ENCODE peak calls at places on chromosome 10, in five cellular contexts. A is endothelial cell of umbilical vein, D is esophagus muscularis mucosa, O is K562, E is prostate gland. U is an unnamed sample.
A peak's percentile ranks its signal among the peaks of the same experiment; 100 is the strongest.

GRCh38 chr10:131155903-131156285 is 155.6 kb downstream of the TCERG1L start:
- DNase-seq in A (no peak), D (no peak), O (no peak), E (no peak), U (no peak)

GRCh38 chr10:712575-712974 is 23.1 kb upstream of the DIP2C start:
- DNase-seq in A (no peak), D (no peak), O (no peak), E (no peak), U (no peak)

GRCh38 chr10:77478248-77478963 is 159.2 kb downstream of the KCNMA1 start:
- DNase-seq in A (no peak), D (no peak), O (no peak), E (no peak), U (no peak)

GRCh38 chr10:11442001-11442773 is 169.3 kb downstream of the USP6NL start:
- DNase-seq in A (no peak), D (no peak), O (no peak), E (no peak), U (no peak)

GRCh38 chr10:11012476-11012875 is 5.2 kb upstream of the CELF2 start:
- DNase-seq in A (no peak), D (peak; percentile 87), O (no peak), E (no peak), U (no peak)

GRCh38 chr10:15211464-15211979 is 43.0 kb upstream of the NMT2 start:
- DNase-seq in A (peak; percentile 19), D (no peak), O (no peak), E (no peak), U (no peak)

GRCh38 chr10:96073722-96074121 is 30.3 kb downstream of the CCNJ start:
- DNase-seq in A (peak; percentile 78), D (no peak), O (peak; percentile 44), E (no peak), U (no peak)

GRCh38 chr10:119020627-119020946 is 8.9 kb upstream of the NANOS1 start:
- DNase-seq in A (no peak), D (peak; percentile 89), O (no peak), E (no peak), U (no peak)

GRCh38 chr10:112330607-112331160 is 43.2 kb upstream of the ACSL5 start:
- DNase-seq in A (no peak), D (no peak), O (no peak), E (peak; percentile 31), U (peak; percentile 13)

GRCh38 chr10:88477343-88478085 is 105.6 kb downstream of the RNLS start:
- DNase-seq in A (no peak), D (no peak), O (no peak), E (no peak), U (no peak)

GRCh38 chr10:58266003-58266825 is 1.5 kb downstream of the IPMK start:
- DNase-seq in A (peak; percentile 56), D (no peak), O (peak; percentile 18), E (no peak), U (no peak)

GRCh38 chr10:6201511-6201975 is 1.2 kb upstream of the PFKFB3 start:
- DNase-seq in A (peak; percentile 54), D (no peak), O (peak; percentile 51), E (peak; percentile 65), U (no peak)

GRCh38 chr10:76492026-76492425 is 1060.6 kb downstream of the LRMDA start:
- DNase-seq in A (peak; percentile 71), D (no peak), O (no peak), E (no peak), U (no peak)

GRCh38 chr10:60042262-60042661 is 135.9 kb upstream of the CCDC6 start:
- DNase-seq in A (no peak), D (no peak), O (no peak), E (no peak), U (no peak)

GRCh38 chr10:24706479-24707118 is 17.1 kb downstream of the ARHGAP21 start:
- DNase-seq in A (peak; percentile 76), D (no peak), O (no peak), E (no peak), U (no peak)

GRCh38 chr10:75971402-75972211 is 540.2 kb downstream of the LRMDA start:
- DNase-seq in A (no peak), D (no peak), O (no peak), E (no peak), U (no peak)

GRCh38 chr10:76082956-76083355 is 651.5 kb downstream of the LRMDA start:
- DNase-seq in A (no peak), D (no peak), O (no peak), E (no peak), U (no peak)

GRCh38 chr10:110244550-110244949 is 37.1 kb downstream of the MXI1 start:
- DNase-seq in A (no peak), D (no peak), O (no peak), E (no peak), U (no peak)

GRCh38 chr10:92689663-92690210 is at the start of gene HHEX:
- DNase-seq in A (peak; percentile 80), D (peak; percentile 84), O (peak; percentile 89), E (peak; percentile 55), U (no peak)

GRCh38 chr10:52879181-52879607 is 106.6 kb upstream of the MBL2 start:
- DNase-seq in A (no peak), D (no peak), O (no peak), E (no peak), U (no peak)

GRCh38 chr10:21334891-21335696 is 190.4 kb downstream of the SKIDA1 start:
- DNase-seq in A (peak; percentile 86), D (no peak), O (peak; percentile 56), E (peak; percentile 79), U (no peak)

DNA sequence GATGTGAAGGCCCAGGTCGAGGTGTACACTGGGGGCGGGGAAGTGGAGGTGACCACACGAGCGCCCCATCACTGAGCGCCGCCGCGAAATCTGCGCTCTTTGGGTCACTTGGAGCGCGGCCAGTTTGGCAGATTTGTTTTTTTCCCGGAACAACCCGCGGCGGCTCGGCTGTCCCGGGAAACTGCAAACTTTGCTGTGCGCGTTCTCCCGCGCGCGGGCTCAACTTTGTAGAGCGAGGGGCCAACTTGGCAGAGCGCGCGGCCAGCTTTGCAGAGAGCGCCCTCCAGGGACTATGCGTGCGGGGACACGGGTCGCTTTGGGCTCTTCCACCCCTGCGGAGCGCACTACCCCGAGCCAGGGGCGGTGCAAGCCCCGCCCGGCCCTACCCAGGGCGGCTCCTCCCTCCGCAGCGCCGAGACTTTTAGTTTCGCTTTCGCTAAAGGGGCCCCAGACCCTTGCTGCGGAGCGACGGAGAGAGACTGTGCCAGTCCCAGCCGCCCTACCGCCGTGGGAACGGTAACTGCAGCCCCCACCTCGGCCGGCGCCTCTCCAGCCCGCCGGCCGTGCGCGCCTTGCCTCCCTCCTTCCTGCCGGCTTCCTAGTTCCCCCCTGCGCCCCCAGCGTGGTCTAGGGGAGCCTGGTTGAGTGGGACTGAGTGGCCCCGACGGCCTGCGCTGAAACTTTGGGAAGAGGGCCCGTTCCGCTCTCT is at the start of gene CASP7:
- DNase-seq in A (peak; percentile 81), D (peak; percentile 93), O (peak; percentile 67), E (peak; percentile 77), U (no peak)
- TF ChIP-seq POLR2A in A (peak; percentile 53), D (peak; percentile 51), O (no peak), E (peak; percentile 80), U (no peak)

GRCh38 chr10:133377025-133377817 is 1.8 kb upstream of the PAOX start:
- DNase-seq in A (no peak), D (no peak), O (no peak), E (no peak), U (no peak)

GRCh38 chr10:133377818-133378250 is 1.2 kb upstream of the PAOX start:
- DNase-seq in A (no peak), D (no peak), O (no peak), E (no peak), U (no peak)

GRCh38 chr10:133379801-133380666 is 972 bp downstream of the PAOX start:
- DNase-seq in A (no peak), D (no peak), O (no peak), E (no peak), U (no peak)

GRCh38 chr10:133379152-133379800 is at the start of gene PAOX:
- DNase-seq in A (peak; percentile 28), D (no peak), O (peak; percentile 79), E (peak; percentile 66), U (no peak)

DNA sequence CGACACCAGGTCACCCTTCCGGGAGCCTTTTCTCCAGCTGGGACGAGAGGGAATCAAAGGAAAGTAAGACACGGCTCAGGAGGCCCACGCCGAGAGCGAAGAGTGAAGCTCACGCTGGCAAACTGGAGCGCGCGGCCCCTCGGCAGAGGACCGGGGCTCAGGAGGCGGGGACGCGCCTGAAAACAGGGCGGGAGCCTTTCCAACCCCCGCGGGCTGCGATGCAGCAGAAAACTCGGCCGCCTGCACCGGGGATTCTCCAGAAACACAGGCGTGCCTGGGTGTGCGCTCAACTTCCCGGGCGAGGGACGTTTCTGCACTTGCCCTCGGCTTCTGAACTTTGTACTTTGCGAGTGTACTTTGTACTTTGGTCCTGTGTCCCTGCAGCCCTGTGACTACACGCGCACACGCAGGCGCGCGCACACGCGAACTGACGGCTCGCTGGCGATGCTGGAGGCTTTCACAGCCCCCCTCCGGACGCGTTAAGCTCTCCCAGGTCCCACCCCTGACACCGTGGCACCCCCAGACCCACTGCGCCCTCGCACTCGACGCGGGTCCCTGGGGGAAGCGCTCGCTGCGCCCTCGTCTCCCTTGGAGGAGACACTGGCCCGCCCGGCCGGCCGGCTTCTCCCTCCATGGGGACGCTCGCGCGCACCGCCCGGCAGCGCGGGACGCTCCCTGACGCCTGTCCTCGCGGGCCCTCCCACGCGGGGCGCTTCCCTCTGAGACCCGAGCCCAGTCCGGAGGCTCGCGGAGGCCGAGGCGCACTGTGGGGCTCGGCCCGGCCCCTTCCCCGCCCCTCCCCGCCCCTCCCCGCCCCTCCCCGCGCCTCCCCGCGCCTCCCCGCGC is 588 bp upstream of the PAOX start:
- DNase-seq in A (peak; percentile 54), D (no peak), O (peak; percentile 65), E (peak; percentile 44), U (no peak)
- TF ChIP-seq POLR2AphosphoS5 in A (no peak), D (peak; percentile 55), O (no peak), E (no peak), U (peak; percentile 62)

GRCh38 chr10:70492786-70493659 is 14.5 kb downstream of the PALD1 start:
- DNase-seq in A (no peak), D (no peak), O (no peak), E (no peak), U (no peak)
- H3K4me3 ChIP-seq in A (no peak overlapping the region), D (no peak overlapping the region), O (no peak overlapping the region), E (no peak overlapping the region), U (no peak overlapping the region)

GRCh38 chr10:117551322-117552155 is 9.0 kb downstream of the EMX2 start:
- DNase-seq in A (no peak), D (no peak), O (no peak), E (no peak), U (no peak)

GRCh38 chr10:117549100-117549499 is 6.6 kb downstream of the EMX2 start:
- DNase-seq in A (no peak), D (no peak), O (no peak), E (no peak), U (no peak)

GRCh38 chr10:117552156-117552620 is 9.6 kb downstream of the EMX2 start:
- DNase-seq in A (no peak), D (no peak), O (no peak), E (peak; percentile 15), U (no peak)

GRCh38 chr10:117550042-117550441 is 7.5 kb downstream of the EMX2 start:
- DNase-seq in A (no peak), D (no peak), O (no peak), E (no peak), U (no peak)

GRCh38 chr10:117550599-117551321 is 8.2 kb downstream of the EMX2 start:
- DNase-seq in A (no peak), D (no peak), O (no peak), E (no peak), U (no peak)
- TF ChIP-seq POLR2A in A (no peak), D (no peak), O (no peak), E (no peak), U (no peak)